ENCODE peak calls at places on chromosomes 3 and 15, in ten cellular contexts. E, V, R, S, A, F, X, I, U and M are unnamed samples.
A peak's percentile ranks its signal among the peaks of the same experiment; 100 is the strongest.

GRCh38 chr3:147422934-147423599 is 13.9 kb downstream of the ZIC1 start:
- DNase-seq in X (no peak), R (no peak), V (peak; percentile 84), F (peak; percentile 63), E (peak; percentile 85), I (no peak), U (no peak), S (no peak), A (no peak), M (no peak)

GRCh38 chr3:169143471-169143870 is 520.0 kb downstream of the MECOM start:
- DNase-seq in A (no peak), V (no peak), S (no peak), E (no peak), U (no peak), R (no peak), F (no peak), I (no peak), X (no peak), M (no peak)

GRCh38 chr3:49377483-49377882 is 19.3 kb upstream of the GPX1 start:
- DNase-seq in U (no peak), R (no peak), X (no peak), A (peak; percentile 85), E (peak; percentile 59), F (no peak), I (no peak), S (no peak), V (no peak), M (peak; percentile 87)

GRCh38 chr3:103295974-103296570 is 861.3 kb downstream of the ZPLD1 start:
- DNase-seq in F (no peak), E (peak; percentile 63), I (no peak), X (no peak), S (no peak), R (no peak), U (no peak), V (peak; percentile 20), A (peak; percentile 9), M (no peak)

GRCh38 chr3:127288921-127289645 is 1.2 kb upstream of the PRR20G start:
- DNase-seq in I (no peak), S (no peak), A (no peak), V (no peak), F (peak; percentile 39), R (no peak), U (no peak), E (no peak), X (no peak), M (peak; percentile 28)

GRCh38 chr3:161221881-161222600 is 930 bp downstream of the NMD3 start:
- DNase-seq in E (peak; percentile 50), S (no peak), V (no peak), U (no peak), A (peak; percentile 51), R (no peak), X (no peak), F (no peak), I (peak; percentile 36), M (peak; percentile 46)

GRCh38 chr15:101039461-101039860 is 120.3 kb downstream of the LRRK1 start:
- DNase-seq in U (no peak), X (no peak), F (no peak), E (peak; percentile 55), A (peak; percentile 93), S (no peak), I (no peak), R (no peak), V (no peak), M (no peak)

GRCh38 chr3:113124256-113124830 is 87.0 kb upstream of the BOC start:
- DNase-seq in I (no peak), S (no peak), A (no peak), X (no peak), R (no peak), U (no peak), F (no peak), V (peak; percentile 83), E (no peak), M (no peak)

GRCh38 chr3:66037330-66037985 is 1.3 kb downstream of the MAGI1 start:
- DNase-seq in X (no peak), I (peak; percentile 75), F (peak; percentile 65), U (peak; percentile 64), E (peak; percentile 38), A (peak; percentile 36), V (peak; percentile 74), S (peak; percentile 43), R (no peak), M (no peak)

GRCh38 chr15:40305281-40305680 is 2.5 kb downstream of the PLCB2 start:
- DNase-seq in I (no peak), X (no peak), R (no peak), F (no peak), A (no peak), S (no peak), U (no peak), E (no peak), V (no peak), M (no peak)

GRCh38 chr15:58432421-58432820 is 630 bp downstream of the LIPC start:
- DNase-seq in F (no peak), A (peak; percentile 36), S (no peak), V (no peak), X (no peak), I (no peak), E (no peak), U (no peak), R (no peak), M (no peak)

GRCh38 chr3:127525373-127525772 is 65.2 kb downstream of the TPRA1 start:
- DNase-seq in S (no peak), U (no peak), F (no peak), V (no peak), I (no peak), R (no peak), X (no peak), E (peak; percentile 56), A (peak; percentile 78), M (no peak)

GRCh38 chr3:59970384-59970783 is 920.6 kb upstream of the CFAP20DC start:
- DNase-seq in R (no peak), X (no peak), F (no peak), E (no peak), A (no peak), U (no peak), S (no peak), I (no peak), V (no peak), M (no peak)

GRCh38 chr3:15318661-15319060 is 13.7 kb downstream of the SH3BP5 start:
- DNase-seq in F (no peak), U (no peak), R (no peak), X (no peak), A (no peak), S (no peak), V (no peak), E (no peak), I (no peak), M (no peak)
- TF ChIP-seq CTCF in F (no peak), U (no peak), R (no peak), X (no peak), A (no peak), S (no peak), V (no peak), E (no peak), I (no peak), M (no peak)

GRCh38 chr15:78567541-78567940 is 2.2 kb downstream of the CHRNA5 start:
- DNase-seq in V (no peak), I (no peak), X (no peak), A (no peak), U (no peak), F (no peak), E (no peak), R (no peak), S (no peak), M (no peak)

GRCh38 chr15:78563092-78563491 is 2.2 kb upstream of the CHRNA5 start:
- DNase-seq in S (no peak), A (no peak), E (no peak), V (no peak), R (no peak), X (no peak), U (no peak), F (no peak), I (no peak), M (no peak)

GRCh38 chr15:78565097-78565950 is at the start of gene CHRNA5:
- DNase-seq in S (peak; percentile 87), E (peak; percentile 81), F (peak; percentile 100), X (peak; percentile 78), A (peak; percentile 78), V (peak; percentile 98), R (no peak), U (peak; percentile 92), I (peak; percentile 98), M (peak; percentile 35)

GRCh38 chr15:78564743-78565096 is 600 bp upstream of the CHRNA5 start:
- DNase-seq in A (no peak), F (no peak), X (no peak), S (no peak), U (no peak), I (no peak), V (no peak), R (no peak), E (no peak), M (peak; percentile 7)

GRCh38 chr15:78565951-78566774 is 843 bp downstream of the CHRNA5 start:
- DNase-seq in R (no peak), S (no peak), F (peak; percentile 41), U (no peak), E (peak; percentile 31), I (peak; percentile 19), A (peak; percentile 15), X (peak; percentile 17), V (peak; percentile 53), M (peak; percentile 5)
- TF ChIP-seq CTCF in R (peak; percentile 28), S (no peak), F (no peak), U (no peak), E (peak; percentile 32), I (peak; percentile 29), A (peak; percentile 8), X (no peak), V (no peak), M (no peak)

DNA sequence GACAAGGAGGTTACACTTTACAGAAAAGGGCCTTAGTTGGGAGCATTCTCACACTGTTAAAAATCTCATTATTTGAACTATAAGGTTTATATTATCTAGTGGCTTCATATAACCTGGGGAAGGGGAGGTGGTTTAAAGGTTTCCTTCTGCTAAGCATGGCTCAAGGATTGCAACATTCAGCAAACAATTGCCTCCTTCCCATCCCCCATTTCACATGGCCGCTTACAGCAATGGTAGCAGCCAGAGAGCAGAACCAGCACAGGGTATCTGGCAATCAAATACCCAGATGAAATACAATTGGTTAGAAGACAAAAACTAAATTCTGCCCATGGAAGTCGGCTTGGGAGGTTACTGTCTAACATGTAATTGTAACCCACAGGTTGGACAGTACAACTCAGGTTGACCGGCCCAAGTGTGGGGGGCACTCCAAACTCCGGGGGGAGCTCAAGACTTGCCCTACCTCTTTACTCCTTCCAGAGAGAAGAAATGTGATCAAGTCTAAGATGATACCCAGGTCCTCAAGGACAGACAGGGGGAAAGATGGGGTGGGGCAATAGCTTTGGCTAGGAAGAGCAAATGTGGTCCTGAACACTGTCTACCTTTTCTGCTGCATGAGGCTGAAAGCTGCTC is 15.5 kb downstream of the ETV5 start:
- DNase-seq in I (peak; percentile 43), X (no peak), V (no peak), E (no peak), R (no peak), F (no peak), U (no peak), S (no peak), A (no peak), M (peak; percentile 20)
- TF ChIP-seq CTCF in I (no peak), X (no peak), V (no peak), E (no peak), R (no peak), F (no peak), U (no peak), S (no peak), A (no peak), M (no peak)

DNA sequence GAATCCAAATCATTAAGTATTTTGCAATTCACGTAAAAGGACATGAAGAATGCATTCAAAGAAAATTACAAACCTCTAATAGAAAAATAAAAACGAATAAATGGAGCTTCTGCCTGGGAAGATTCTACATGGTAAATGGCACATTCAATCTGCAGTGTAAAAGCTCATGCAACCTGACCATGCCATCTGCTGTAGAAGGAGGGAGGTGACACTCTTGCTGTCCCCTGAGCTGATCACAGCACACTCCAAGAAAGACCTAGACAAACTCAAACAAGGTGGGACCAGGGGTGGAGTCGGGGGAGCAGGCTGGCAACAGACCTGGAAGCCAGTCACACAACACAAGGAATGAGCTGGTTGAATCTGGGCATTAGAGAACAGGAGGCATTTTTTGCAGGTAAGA is 101.8 kb downstream of the BDH1 start:
- DNase-seq in X (no peak), V (no peak), A (peak; percentile 38), I (no peak), U (no peak), S (no peak), E (no peak), F (no peak), R (no peak), M (peak; percentile 45)
- TF ChIP-seq CTCF in X (no peak), V (peak; percentile 27), A (peak; percentile 22), I (peak; percentile 12), U (peak; percentile 54), S (no peak), E (peak; percentile 36), F (no peak), R (peak; percentile 45), M (peak; percentile 35)